ENCODE peak calls at places on chromosomes 3 and 15, in ten cellular contexts. P is fibroblast of the aortic adventitia, N is endodermal cell, R is SJSA1, S is GM03348, T is neuronal stem cell, F is HuH-7, M is kidney tubule cell, Y is epithelial cell of proximal tubule, X is GM23248. I is an unnamed sample.

GRCh38 chr15:55937040-55937439 is 56.4 kb downstream of the NEDD4 start:
- DNase-seq in R (no peak), M (no peak), X (no peak), Y (no peak), P (peak), T (no peak), N (no peak), F (no peak), S (no peak), I (no peak)

GRCh38 chr15:92803852-92804609 is 96.1 kb upstream of the CHD2 start:
- DNase-seq in R (peak), S (peak), Y (peak), N (no peak), F (peak), T (no peak), P (peak), M (peak), X (peak), I (no peak)

GRCh38 chr3:129418041-129418973 is 10.1 kb downstream of the EFCAB12 start:
- DNase-seq in R (no peak), S (no peak), F (no peak), Y (no peak), N (peak), P (no peak), X (no peak), T (no peak), M (no peak), I (no peak)

GRCh38 chr15:62625421-62626033 is 417.0 kb upstream of the TPM1 start:
- DNase-seq in F (no peak), P (peak), N (no peak), R (no peak), T (no peak), Y (no peak), X (peak), S (peak), M (no peak), I (peak)

GRCh38 chr3:59469948-59470723 is 420.3 kb upstream of the CFAP20DC start:
- DNase-seq in X (peak), P (peak), N (no peak), T (no peak), F (no peak), R (no peak), Y (peak), S (peak), M (peak), I (no peak)

GRCh38 chr3:93991286-93992030 is 11.5 kb downstream of the ARL13B start:
- DNase-seq in M (no peak), F (no peak), X (no peak), T (no peak), R (no peak), P (no peak), N (no peak), Y (no peak), S (no peak), I (no peak)

GRCh38 chr3:32848215-32848614 is 30.4 kb downstream of the TRIM71 start:
- DNase-seq in M (no peak), T (no peak), R (no peak), Y (no peak), N (no peak), F (no peak), S (no peak), P (no peak), X (no peak), I (no peak)

GRCh38 chr3:30368978-30369377 is 237.4 kb upstream of the TGFBR2 start:
- DNase-seq in F (no peak), N (no peak), P (peak), Y (no peak), T (no peak), S (peak), R (no peak), X (peak), M (no peak), I (no peak)